ENCODE peak calls at places on chromosomes 6 and 20, in nine cellular contexts. One of them, this sample, is unnamed.

GRCh38 chr20:44033344-44033743 is 118.7 kb downstream of the TOX2 start:
- DNase-seq in ovary: no peak
- DNase-seq in NB4: peak
- DNase-seq in A549: no peak
- DNase-seq in lower leg skin: no peak
- DNase-seq in Peyer's patch: no peak
- DNase-seq in gastrocnemius medialis: no peak
- DNase-seq in tibial nerve: no peak
- DNase-seq in breast epithelium: no peak
- DNase-seq in this sample: no peak

GRCh38 chr6:8088886-8089285 is 13.5 kb downstream of the EEF1E1 start:
- DNase-seq in ovary: no peak
- DNase-seq in NB4: no peak
- DNase-seq in A549: no peak
- DNase-seq in lower leg skin: no peak
- DNase-seq in Peyer's patch: no peak
- DNase-seq in gastrocnemius medialis: no peak
- DNase-seq in tibial nerve: no peak
- DNase-seq in breast epithelium: no peak
- DNase-seq in this sample: no peak

GRCh38 chr6:27188885-27189418 is 58.5 kb upstream of the PRSS16 start:
- DNase-seq in ovary: peak
- DNase-seq in NB4: peak
- DNase-seq in A549: peak
- DNase-seq in lower leg skin: peak
- DNase-seq in Peyer's patch: no peak
- DNase-seq in gastrocnemius medialis: peak
- DNase-seq in tibial nerve: peak
- DNase-seq in breast epithelium: no peak
- DNase-seq in this sample: peak

GRCh38 chr20:50464026-50464724 is 46.0 kb upstream of the PTPN1 start:
- DNase-seq in ovary: peak
- DNase-seq in NB4: peak
- DNase-seq in A549: peak
- DNase-seq in lower leg skin: peak
- DNase-seq in Peyer's patch: peak
- DNase-seq in gastrocnemius medialis: peak
- DNase-seq in tibial nerve: no peak
- DNase-seq in breast epithelium: no peak
- DNase-seq in this sample: peak

GRCh38 chr6:78589426-78589825 is 277.9 kb upstream of the IRAK1BP1 start:
- DNase-seq in ovary: no peak
- DNase-seq in NB4: no peak
- DNase-seq in A549: no peak
- DNase-seq in lower leg skin: no peak
- DNase-seq in Peyer's patch: no peak
- DNase-seq in gastrocnemius medialis: no peak
- DNase-seq in tibial nerve: no peak
- DNase-seq in breast epithelium: no peak
- DNase-seq in this sample: no peak

GRCh38 chr20:57106030-57106682 is 160.3 kb downstream of the BMP7 start:
- DNase-seq in ovary: no peak
- DNase-seq in NB4: no peak
- DNase-seq in A549: no peak
- DNase-seq in lower leg skin: no peak
- DNase-seq in Peyer's patch: no peak
- DNase-seq in gastrocnemius medialis: no peak
- DNase-seq in tibial nerve: no peak
- DNase-seq in breast epithelium: no peak
- DNase-seq in this sample: no peak

GRCh38 chr20:36116813-36117441 is 37.6 kb upstream of the EPB41L1 start:
- DNase-seq in ovary: no peak
- DNase-seq in NB4: peak
- DNase-seq in A549: no peak
- DNase-seq in lower leg skin: no peak
- DNase-seq in Peyer's patch: no peak
- DNase-seq in gastrocnemius medialis: no peak
- DNase-seq in tibial nerve: no peak
- DNase-seq in breast epithelium: no peak
- DNase-seq in this sample: no peak

GRCh38 chr6:45436544-45437440 is 59.1 kb upstream of the SUPT3H start:
- DNase-seq in ovary: no peak
- DNase-seq in NB4: peak
- DNase-seq in A549: no peak
- DNase-seq in lower leg skin: no peak
- DNase-seq in Peyer's patch: no peak
- DNase-seq in gastrocnemius medialis: no peak
- DNase-seq in tibial nerve: no peak
- DNase-seq in breast epithelium: no peak
- DNase-seq in this sample: no peak

GRCh38 chr20:35953411-35954199 is 697 bp downstream of the SCAND1 start:
- DNase-seq in ovary: no peak
- DNase-seq in NB4: peak
- DNase-seq in A549: no peak
- DNase-seq in lower leg skin: no peak
- DNase-seq in Peyer's patch: peak
- DNase-seq in gastrocnemius medialis: peak
- DNase-seq in tibial nerve: no peak
- DNase-seq in breast epithelium: peak
- DNase-seq in this sample: peak

GRCh38 chr6:118506071-118506638 is 41.9 kb upstream of the PLN start:
- DNase-seq in ovary: no peak
- DNase-seq in NB4: no peak
- DNase-seq in A549: no peak
- DNase-seq in lower leg skin: no peak
- DNase-seq in Peyer's patch: no peak
- DNase-seq in gastrocnemius medialis: no peak
- DNase-seq in tibial nerve: no peak
- DNase-seq in breast epithelium: no peak
- DNase-seq in this sample: no peak

GRCh38 chr6:34718867-34719441 is 22.4 kb upstream of the ILRUN start:
- DNase-seq in ovary: no peak
- DNase-seq in NB4: no peak
- DNase-seq in A549: no peak
- DNase-seq in lower leg skin: no peak
- DNase-seq in Peyer's patch: no peak
- DNase-seq in gastrocnemius medialis: no peak
- DNase-seq in tibial nerve: no peak
- DNase-seq in breast epithelium: no peak
- DNase-seq in this sample: no peak

GRCh38 chr6:41935685-41936072 is 5.9 kb downstream of the CCND3 start:
- DNase-seq in ovary: no peak
- DNase-seq in NB4: peak
- DNase-seq in A549: no peak
- DNase-seq in lower leg skin: no peak
- DNase-seq in Peyer's patch: no peak
- DNase-seq in gastrocnemius medialis: no peak
- DNase-seq in tibial nerve: no peak
- DNase-seq in breast epithelium: no peak
- DNase-seq in this sample: no peak

GRCh38 chr6:74551896-74552295 is 654.0 kb downstream of the COL12A1 start:
- DNase-seq in ovary: no peak
- DNase-seq in NB4: no peak
- DNase-seq in A549: no peak
- DNase-seq in lower leg skin: no peak
- DNase-seq in Peyer's patch: no peak
- DNase-seq in gastrocnemius medialis: no peak
- DNase-seq in tibial nerve: no peak
- DNase-seq in breast epithelium: no peak
- DNase-seq in this sample: no peak

GRCh38 chr20:57650266-57650665 is 30.0 kb upstream of the ZBP1 start:
- DNase-seq in ovary: peak
- DNase-seq in NB4: no peak
- DNase-seq in A549: no peak
- DNase-seq in lower leg skin: no peak
- DNase-seq in Peyer's patch: no peak
- DNase-seq in gastrocnemius medialis: no peak
- DNase-seq in tibial nerve: no peak
- DNase-seq in breast epithelium: no peak
- DNase-seq in this sample: no peak

GRCh38 chr6:87737948-87738347 is 35.9 kb upstream of the AKIRIN2 start:
- DNase-seq in ovary: no peak
- DNase-seq in NB4: no peak
- DNase-seq in A549: no peak
- DNase-seq in lower leg skin: no peak
- DNase-seq in Peyer's patch: no peak
- DNase-seq in gastrocnemius medialis: no peak
- DNase-seq in tibial nerve: no peak
- DNase-seq in breast epithelium: no peak
- DNase-seq in this sample: no peak

GRCh38 chr6:170532867-170533488 is 20.1 kb downstream of the PSMB1 start:
- DNase-seq in ovary: no peak
- DNase-seq in NB4: no peak
- DNase-seq in A549: no peak
- DNase-seq in lower leg skin: no peak
- DNase-seq in Peyer's patch: no peak
- DNase-seq in gastrocnemius medialis: no peak
- DNase-seq in tibial nerve: no peak
- DNase-seq in breast epithelium: no peak
- DNase-seq in this sample: no peak
- TF ChIP-seq POLR2A in ovary: no peak
- TF ChIP-seq POLR2A in NB4: no peak
- TF ChIP-seq POLR2A in A549: no peak
- TF ChIP-seq POLR2A in lower leg skin: no peak
- TF ChIP-seq POLR2A in Peyer's patch: no peak
- TF ChIP-seq POLR2A in gastrocnemius medialis: no peak
- TF ChIP-seq POLR2A in tibial nerve: no peak
- TF ChIP-seq POLR2A in breast epithelium: no peak
- TF ChIP-seq POLR2A in this sample: no peak

GRCh38 chr6:164359036-164359435 is 944.5 kb downstream of the QKI start:
- DNase-seq in ovary: no peak
- DNase-seq in NB4: no peak
- DNase-seq in A549: no peak
- DNase-seq in lower leg skin: no peak
- DNase-seq in Peyer's patch: no peak
- DNase-seq in gastrocnemius medialis: no peak
- DNase-seq in tibial nerve: no peak
- DNase-seq in breast epithelium: no peak
- DNase-seq in this sample: no peak
- TF ChIP-seq CTCF in ovary: no peak
- TF ChIP-seq CTCF in NB4: no peak
- TF ChIP-seq CTCF in A549: no peak
- TF ChIP-seq CTCF in lower leg skin: no peak
- TF ChIP-seq CTCF in Peyer's patch: no peak
- TF ChIP-seq CTCF in gastrocnemius medialis: no peak
- TF ChIP-seq CTCF in tibial nerve: no peak
- TF ChIP-seq CTCF in breast epithelium: no peak
- TF ChIP-seq CTCF in this sample: no peak

DNA sequence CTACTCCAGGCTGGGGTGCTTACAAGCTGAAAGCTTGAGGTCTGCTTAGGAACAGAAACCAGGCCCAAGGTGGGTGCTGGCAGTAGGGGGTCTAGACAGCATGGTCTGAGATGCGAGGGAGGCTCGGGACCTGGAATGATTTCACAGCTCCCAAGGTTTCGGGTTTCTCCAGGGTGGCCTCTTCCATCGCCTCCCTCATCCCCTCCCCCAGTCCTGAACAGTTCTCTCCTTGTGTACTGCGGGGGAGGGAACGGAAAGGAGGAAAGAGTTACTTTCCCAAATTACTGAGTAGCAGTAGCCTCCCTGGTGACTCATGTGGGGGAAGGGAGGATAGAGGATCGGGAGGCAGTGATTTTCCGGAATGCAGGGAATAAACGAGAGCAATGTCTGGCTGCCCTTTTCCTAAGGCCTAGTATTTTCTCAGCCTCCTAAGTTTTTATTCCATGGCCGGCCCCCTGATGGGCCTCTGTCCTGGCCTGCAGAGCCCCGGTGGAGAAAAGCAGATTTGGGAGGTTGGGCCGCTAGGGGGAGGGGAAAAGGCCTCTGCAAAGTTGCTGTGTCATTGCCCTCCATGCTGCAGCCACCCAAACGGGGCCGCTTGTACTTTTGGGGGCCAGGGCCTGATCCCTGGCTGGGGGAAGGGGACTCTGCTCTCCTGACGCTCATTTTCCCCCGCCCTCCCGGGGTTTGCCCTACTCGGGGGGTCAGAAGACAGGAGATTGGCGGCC is 1.5 kb downstream of the BRD2 start:
- DNase-seq in ovary: peak
- DNase-seq in NB4: peak
- DNase-seq in A549: peak
- DNase-seq in lower leg skin: peak
- DNase-seq in Peyer's patch: peak
- DNase-seq in gastrocnemius medialis: peak
- DNase-seq in tibial nerve: peak
- DNase-seq in breast epithelium: peak
- DNase-seq in this sample: peak
- TF ChIP-seq POLR2A in ovary: peak
- TF ChIP-seq POLR2A in NB4: no peak
- TF ChIP-seq POLR2A in A549: peak
- TF ChIP-seq POLR2A in lower leg skin: no peak
- TF ChIP-seq POLR2A in Peyer's patch: no peak
- TF ChIP-seq POLR2A in gastrocnemius medialis: peak
- TF ChIP-seq POLR2A in tibial nerve: peak
- TF ChIP-seq POLR2A in breast epithelium: peak
- TF ChIP-seq POLR2A in this sample: no peak

DNA sequence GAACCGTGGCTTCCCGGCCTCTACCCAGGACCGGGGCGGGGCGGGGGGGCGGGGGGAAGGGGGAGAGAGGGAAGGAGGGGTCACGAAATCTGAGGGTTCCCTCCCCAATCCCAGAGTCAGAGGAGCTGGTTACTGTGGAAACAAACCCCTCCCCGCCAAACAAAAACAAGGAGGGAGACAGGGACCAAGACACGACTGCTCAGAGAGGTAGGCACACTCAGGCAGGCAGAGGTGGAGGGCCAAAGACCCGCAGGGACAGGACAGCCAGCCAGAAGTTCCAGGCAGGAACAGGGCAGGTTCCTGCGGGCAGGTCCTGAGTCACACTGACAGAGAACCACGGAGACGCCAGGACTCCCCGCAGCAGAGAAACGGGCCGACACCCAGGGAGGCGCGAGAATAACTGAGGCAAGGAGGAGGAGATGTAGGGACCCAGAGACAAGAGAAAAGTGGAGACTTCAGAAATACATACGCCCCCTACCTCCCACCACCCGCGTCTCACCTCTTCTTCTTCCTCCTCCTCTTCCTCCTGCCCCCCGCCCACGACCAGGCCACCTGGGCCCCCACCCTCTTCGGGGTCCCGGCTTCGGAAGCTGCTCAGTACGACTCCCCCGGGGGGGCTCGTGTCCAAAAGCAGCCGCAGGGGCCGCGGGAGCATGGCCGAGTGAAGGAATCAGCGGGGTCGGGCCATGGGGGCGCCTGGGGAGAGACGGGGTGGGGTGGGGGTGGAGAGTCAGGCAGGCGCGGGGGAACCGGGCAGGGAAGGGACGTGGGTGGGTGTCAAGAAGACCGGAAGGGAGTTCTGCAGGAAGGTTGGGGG is 578 bp downstream of the RGL2 start:
- DNase-seq in ovary: peak
- DNase-seq in NB4: peak
- DNase-seq in A549: peak
- DNase-seq in lower leg skin: peak
- DNase-seq in Peyer's patch: peak
- DNase-seq in gastrocnemius medialis: peak
- DNase-seq in tibial nerve: peak
- DNase-seq in breast epithelium: peak
- DNase-seq in this sample: peak
- TF ChIP-seq CTCF in ovary: no peak
- TF ChIP-seq CTCF in NB4: no peak
- TF ChIP-seq CTCF in A549: no peak
- TF ChIP-seq CTCF in lower leg skin: no peak
- TF ChIP-seq CTCF in Peyer's patch: no peak
- TF ChIP-seq CTCF in gastrocnemius medialis: no peak
- TF ChIP-seq CTCF in tibial nerve: no peak
- TF ChIP-seq CTCF in breast epithelium: no peak
- TF ChIP-seq CTCF in this sample: no peak

This sample was measured in thyroid gland.